ENCODE peak calls at places on chromosomes 3 and 15, in five cellular contexts. O, R, M, J and P are unnamed samples.

GRCh38 chr3:134161817-134162396 is 88.8 kb downstream of the RYK start:
- DNase-seq in R (no peak), J (no peak), M (peak), O (no peak), P (no peak)

GRCh38 chr3:58234516-58234931 is 3.1 kb upstream of the ABHD6 start:
- DNase-seq in O (no peak), R (no peak), J (no peak), M (peak), P (no peak)

GRCh38 chr3:177905895-177906511 is 630.2 kb upstream of the KCNMB2 start:
- DNase-seq in J (no peak), M (peak), R (no peak), O (no peak), P (no peak)

GRCh38 chr3:24042174-24042878 is 97.2 kb downstream of the NR1D2 start:
- DNase-seq in O (no peak), M (no peak), R (no peak), J (no peak), P (no peak)

GRCh38 chr3:71250026-71250425 is 333.5 kb downstream of the FOXP1 start:
- DNase-seq in J (no peak), M (no peak), R (no peak), O (no peak), P (no peak)

GRCh38 chr3:13171704-13172643 is 98.7 kb upstream of the IQSEC1 start:
- DNase-seq in R (no peak), J (no peak), O (no peak), M (no peak), P (no peak)

GRCh38 chr3:45689787-45690145 is 570 bp downstream of the SACM1L start:
- DNase-seq in M (peak), O (no peak), J (no peak), R (no peak), P (no peak)

GRCh38 chr15:96442076-96442475 is 111.6 kb downstream of the NR2F2 start:
- DNase-seq in O (no peak), M (no peak), R (no peak), J (no peak), P (no peak)

GRCh38 chr3:101484805-101485620 is 28.0 kb downstream of the SENP7 start:
- DNase-seq in J (no peak), M (peak), R (no peak), O (no peak), P (no peak)

GRCh38 chr15:98025237-98025636 is 64.7 kb downstream of the ARRDC4 start:
- DNase-seq in R (no peak), M (peak), J (no peak), O (no peak), P (no peak)

GRCh38 chr3:31295150-31295765 is 237.5 kb upstream of the STT3B start:
- DNase-seq in O (no peak), M (no peak), J (no peak), R (no peak), P (no peak)

GRCh38 chr3:52983336-52983807 is 62.5 kb downstream of the SFMBT1 start:
- DNase-seq in M (no peak), J (no peak), R (peak), O (no peak), P (no peak)

GRCh38 chr3:148718982-148719862 is 21.5 kb downstream of the AGTR1 start:
- DNase-seq in J (no peak), O (no peak), R (no peak), M (no peak), P (no peak)

GRCh38 chr3:176939022-176939817 is 258.1 kb downstream of the TBL1XR1 start:
- DNase-seq in M (peak), O (peak), R (no peak), J (no peak), P (no peak)

GRCh38 chr3:52109556-52110380 is 44.5 kb downstream of the POC1A start:
- DNase-seq in M (no peak), R (no peak), O (no peak), J (no peak), P (no peak)